ENCODE peak calls at places on chromosomes 6 and 20, in six cellular contexts. T is neural crest cell; I is GM04504; M is A549; H is effector CD4-positive, alpha-beta T cell; A is cortex of kidney. Y is an unnamed sample.
A peak's percentile ranks its signal among the peaks of the same experiment; 100 is the strongest.

GRCh38 chr20:38243617-38244016 is 16.9 kb downstream of the KIAA1755 start:
- DNase-seq in T (no peak), I (no peak), H (no peak), A (no peak), M (no peak), Y (no peak)

GRCh38 chr6:17091122-17091521 is 10.7 kb upstream of the STMND1 start:
- DNase-seq in M (no peak), I (no peak), T (no peak), A (no peak), H (no peak), Y (peak; percentile 21)

GRCh38 chr6:160259143-160259425 is 463 bp upstream of the SLC22A2 start:
- DNase-seq in M (no peak), A (no peak), T (no peak), I (no peak), H (no peak), Y (no peak)

GRCh38 chr6:112739766-112740165 is 392.6 kb downstream of the RFPL4B start:
- DNase-seq in T (no peak), H (no peak), M (no peak), A (no peak), I (no peak), Y (no peak)

GRCh38 chr6:138815797-138816528 is 20.1 kb downstream of the ECT2L start:
- DNase-seq in H (no peak), T (no peak), M (peak; percentile 33), A (no peak), I (peak; percentile 41), Y (peak; percentile 10)

GRCh38 chr20:35129647-35130069 is 17.5 kb downstream of the EDEM2 start:
- DNase-seq in I (no peak), M (no peak), T (no peak), A (no peak), H (no peak), Y (peak; percentile 57)

GRCh38 chr6:17448165-17448564 is 54.8 kb downstream of the CAP2 start:
- DNase-seq in I (no peak), H (no peak), T (no peak), A (no peak), M (no peak), Y (no peak)

GRCh38 chr20:7003598-7003997 is 236.1 kb downstream of the BMP2 start:
- DNase-seq in H (no peak), A (no peak), T (no peak), I (no peak), M (no peak), Y (no peak)

GRCh38 chr6:160972111-160972510 is 19.5 kb upstream of the MAP3K4 start:
- DNase-seq in M (no peak), H (no peak), T (no peak), A (no peak), I (peak; percentile 81), Y (no peak)

Y was measured in SW 1271.